ENCODE peak calls at places on chromosomes 11 and 22, in ten cellular contexts. P is endothelial cell, I is transverse colon, X is sigmoid colon, M is uterus, Y is Calu3, D is breast epithelium, Q is heart right ventricle, L is bronchial epithelial cell, R is colonic mucosa. W is an unnamed sample.

GRCh38 chr22:24751518-24751917 is 23.0 kb downstream of the PIWIL3 start:
- DNase-seq in L (peak; percentile 84), M (no peak), I (no peak), R (no peak), Y (no peak), Q (no peak), P (no peak), X (no peak), D (no peak), W (no peak)

GRCh38 chr22:29382575-29383328 is 5.6 kb downstream of the AP1B1 start:
- DNase-seq in L (no peak), X (no peak), M (no peak), Y (peak; percentile 37), I (peak; percentile 67), R (peak; percentile 81), D (no peak), Q (no peak), P (no peak), W (no peak)

GRCh38 chr11:24386551-24387404 is 110.1 kb upstream of the LUZP2 start:
- DNase-seq in M (no peak), R (no peak), Q (no peak), I (no peak), Y (peak; percentile 7), D (no peak), X (no peak), P (peak; percentile 8), L (peak; percentile 41), W (no peak)

GRCh38 chr11:44568706-44569473 is 3.4 kb downstream of the CD82 start:
- DNase-seq in D (peak; percentile 65), R (peak; percentile 67), M (peak; percentile 45), X (peak; percentile 84), Y (peak; percentile 70), L (peak; percentile 92), Q (peak; percentile 54), I (peak; percentile 77), P (peak; percentile 61), W (peak; percentile 89)

GRCh38 chr11:3155691-3156258 is 9.3 kb downstream of the OSBPL5 start:
- DNase-seq in P (no peak), Y (no peak), R (no peak), I (peak; percentile 6), L (no peak), Q (peak; percentile 17), X (peak; percentile 59), D (no peak), M (no peak), W (no peak)

GRCh38 chr11:61777234-61778090 is 14.9 kb downstream of the TMEM258 start:
- DNase-seq in P (no peak), X (no peak), R (peak; percentile 45), L (no peak), D (peak; percentile 65), Y (no peak), Q (peak; percentile 66), M (peak; percentile 49), I (peak; percentile 53), W (no peak)

GRCh38 chr11:119751281-119752060 is 22.5 kb upstream of the NECTIN1 start:
- DNase-seq in Q (no peak), X (no peak), M (no peak), Y (no peak), R (no peak), D (no peak), L (peak; percentile 35), P (no peak), I (no peak), W (no peak)

GRCh38 chr11:65501005-65501529 is 2.2 kb downstream of the MALAT1 start:
- DNase-seq in P (no peak), X (no peak), R (no peak), Q (no peak), L (no peak), Y (no peak), I (no peak), D (no peak), M (no peak), W (no peak)

GRCh38 chr11:126696976-126697375 is 303.6 kb downstream of the KIRREL3 start:
- DNase-seq in X (no peak), M (no peak), D (no peak), I (no peak), L (no peak), P (no peak), Y (no peak), R (no peak), Q (no peak), W (no peak)

GRCh38 chr11:93651052-93651451 is 10.4 kb upstream of the CEP295 start:
- DNase-seq in R (no peak), I (no peak), Y (no peak), L (no peak), Q (no peak), X (no peak), M (no peak), P (no peak), D (no peak), W (no peak)

GRCh38 chr11:114815761-114816160 is 137.4 kb downstream of the NXPE2 start:
- DNase-seq in D (no peak), R (no peak), Y (no peak), M (no peak), P (no peak), I (no peak), X (no peak), Q (no peak), L (no peak), W (no peak)

GRCh38 chr22:42939941-42940653 is 74.9 kb downstream of the PACSIN2 start:
- DNase-seq in L (peak; percentile 92), D (no peak), I (peak; percentile 71), P (no peak), Y (peak; percentile 82), Q (no peak), X (no peak), M (no peak), R (peak; percentile 84), W (no peak)

GRCh38 chr11:116078101-116078561 is 573.9 kb upstream of the CADM1 start:
- DNase-seq in Y (no peak), L (no peak), P (peak; percentile 38), X (no peak), Q (no peak), M (no peak), I (no peak), D (no peak), R (no peak), W (no peak)
- TF ChIP-seq CTCF in Y (no peak), L (no peak), P (peak; percentile 25), X (no peak), Q (no peak), M (no peak), I (no peak), D (no peak), R (no peak), W (peak; percentile 57)

DNA sequence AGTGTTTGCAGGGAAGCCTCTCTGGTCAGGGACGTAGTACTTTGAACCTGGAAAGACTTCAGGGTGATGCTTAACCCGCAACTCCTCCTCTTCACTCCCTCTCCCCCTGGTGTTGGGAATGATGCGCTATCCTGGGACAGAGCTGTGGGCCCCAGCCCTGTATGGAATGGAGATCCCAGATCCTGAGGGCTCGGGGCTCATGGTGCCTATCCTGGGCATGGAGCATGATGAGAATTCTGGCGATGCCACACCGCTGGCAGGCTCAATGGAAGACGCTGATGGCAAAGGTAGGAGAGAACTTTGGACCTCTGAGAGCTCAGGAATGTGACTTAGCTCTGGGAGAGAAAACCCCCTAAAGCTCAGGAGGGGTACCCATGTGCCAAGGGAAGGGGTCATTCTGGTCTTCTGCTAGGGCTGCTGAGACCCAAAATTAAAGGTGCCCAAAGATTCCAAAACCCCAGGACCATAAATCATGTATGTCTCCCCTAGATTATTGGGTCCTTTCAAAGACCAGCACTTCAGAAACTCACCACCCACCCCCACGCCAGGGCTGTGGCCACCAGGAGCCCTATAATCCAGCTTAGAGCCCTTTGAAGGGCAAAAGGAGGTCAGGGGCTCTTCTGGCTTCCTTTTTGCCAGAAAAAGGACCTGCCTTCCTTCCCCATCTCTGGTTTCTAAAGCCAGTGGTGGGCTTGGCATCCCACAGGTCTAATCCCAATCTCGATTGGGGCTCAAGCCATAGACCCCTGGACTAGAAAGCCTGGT is 52.5 kb downstream of the BTG4 start:
- DNase-seq in I (no peak), Y (no peak), Q (no peak), D (no peak), M (no peak), X (no peak), R (no peak), L (no peak), P (no peak), W (peak; percentile 69)
- TF ChIP-seq CTCF in I (no peak), Y (no peak), Q (no peak), D (no peak), M (no peak), X (no peak), R (no peak), L (no peak), P (no peak), W (no peak)

GRCh38 chr11:109644158-109644557 is 222.2 kb downstream of the C11orf87 start:
- DNase-seq in D (no peak), L (no peak), I (no peak), P (no peak), X (no peak), R (no peak), Q (peak; percentile 11), Y (no peak), M (no peak), W (no peak)

DNA sequence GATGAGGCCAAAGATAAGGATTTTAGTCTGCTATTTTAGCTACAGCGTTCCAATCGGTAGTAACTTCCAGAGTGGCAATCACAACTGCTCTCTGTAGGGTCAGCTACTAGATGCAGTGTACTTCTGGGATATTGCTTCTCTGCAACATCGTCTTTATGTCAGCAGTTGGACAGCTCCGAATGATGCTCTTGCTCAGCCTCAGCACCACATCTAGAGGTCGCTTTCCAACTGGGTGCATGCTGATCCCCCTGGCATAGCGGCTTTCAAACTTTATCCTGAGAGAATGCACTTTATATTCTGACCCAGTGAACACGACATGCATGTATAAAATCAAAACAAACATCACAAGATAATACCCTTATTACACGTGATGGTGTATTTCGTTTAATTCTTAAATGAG is 219.6 kb downstream of the C11orf87 start:
- DNase-seq in P (peak; percentile 46), X (no peak), R (no peak), M (no peak), I (no peak), Q (no peak), L (peak; percentile 51), D (no peak), Y (no peak), W (no peak)
- TF ChIP-seq CTCF in P (no peak), X (no peak), R (no peak), M (no peak), I (no peak), Q (no peak), L (peak; percentile 37), D (no peak), Y (no peak), W (peak; percentile 53)

GRCh38 chr22:46322711-46323110 is 12.8 kb upstream of the TRMU start:
- DNase-seq in X (no peak), P (no peak), Y (no peak), M (no peak), D (no peak), R (no peak), Q (no peak), I (no peak), L (no peak), W (no peak)
- TF ChIP-seq CTCF in X (no peak), P (no peak), Y (no peak), M (no peak), D (no peak), R (no peak), Q (no peak), I (no peak), L (no peak), W (no peak)

W was measured in osteocyte.